ENCODE peak calls at places on chromosomes 11 and 22, in six cellular contexts. One of them, this sample, is unnamed.

GRCh38 chr11:12246169-12246568 is 131.2 kb upstream of the PARVA start:
- DNase-seq in RWPE2: no peak
- DNase-seq in esophagus squamous epithelium: no peak
- DNase-seq in AG10803: no peak
- DNase-seq in nephron progenitor cell: no peak
- DNase-seq in cardiac muscle cell: no peak
- DNase-seq in this sample: no peak

GRCh38 chr22:20312396-20313191 is 7.3 kb downstream of the DGCR6L start:
- DNase-seq in RWPE2: no peak
- DNase-seq in esophagus squamous epithelium: no peak
- DNase-seq in AG10803: no peak
- DNase-seq in nephron progenitor cell: no peak
- DNase-seq in cardiac muscle cell: no peak
- DNase-seq in this sample: peak; percentile 13

GRCh38 chr11:117315285-117316196 is 515 bp downstream of the BACE1 start:
- DNase-seq in RWPE2: no peak
- DNase-seq in esophagus squamous epithelium: no peak
- DNase-seq in AG10803: no peak
- DNase-seq in nephron progenitor cell: peak; percentile 78
- DNase-seq in cardiac muscle cell: no peak
- DNase-seq in this sample: peak; percentile 69

GRCh38 chr11:91926967-91927366 is 297.7 kb upstream of the FAT3 start:
- DNase-seq in RWPE2: no peak
- DNase-seq in esophagus squamous epithelium: no peak
- DNase-seq in AG10803: peak; percentile 41
- DNase-seq in nephron progenitor cell: no peak
- DNase-seq in cardiac muscle cell: peak; percentile 16
- DNase-seq in this sample: no peak

GRCh38 chr22:32340437-32340836 is 17.2 kb upstream of the RFPL3 start:
- DNase-seq in RWPE2: no peak
- DNase-seq in esophagus squamous epithelium: no peak
- DNase-seq in AG10803: no peak
- DNase-seq in nephron progenitor cell: no peak
- DNase-seq in cardiac muscle cell: no peak
- DNase-seq in this sample: no peak

GRCh38 chr11:19241260-19242183 is 777 bp upstream of the E2F8 start:
- DNase-seq in RWPE2: peak; percentile 75
- DNase-seq in esophagus squamous epithelium: no peak
- DNase-seq in AG10803: no peak
- DNase-seq in nephron progenitor cell: peak; percentile 72
- DNase-seq in cardiac muscle cell: no peak
- DNase-seq in this sample: no peak

GRCh38 chr22:19559956-19560355 is 35.7 kb upstream of the CLDN5 start:
- DNase-seq in RWPE2: no peak
- DNase-seq in esophagus squamous epithelium: no peak
- DNase-seq in AG10803: no peak
- DNase-seq in nephron progenitor cell: no peak
- DNase-seq in cardiac muscle cell: no peak
- DNase-seq in this sample: no peak

GRCh38 chr11:18720086-18720810 is 5.7 kb downstream of the IGSF22 start:
- DNase-seq in RWPE2: no peak
- DNase-seq in esophagus squamous epithelium: no peak
- DNase-seq in AG10803: peak; percentile 30
- DNase-seq in nephron progenitor cell: no peak
- DNase-seq in cardiac muscle cell: peak; percentile 13
- DNase-seq in this sample: no peak

GRCh38 chr11:73273246-73273890 is 1.2 kb downstream of the P2RY6 start:
- DNase-seq in RWPE2: peak; percentile 13
- DNase-seq in esophagus squamous epithelium: no peak
- DNase-seq in AG10803: no peak
- DNase-seq in nephron progenitor cell: no peak
- DNase-seq in cardiac muscle cell: no peak
- DNase-seq in this sample: no peak

GRCh38 chr11:76750067-76750466 is 33.1 kb upstream of the TSKU start:
- DNase-seq in RWPE2: no peak
- DNase-seq in esophagus squamous epithelium: no peak
- DNase-seq in AG10803: no peak
- DNase-seq in nephron progenitor cell: no peak
- DNase-seq in cardiac muscle cell: no peak
- DNase-seq in this sample: no peak

GRCh38 chr11:62611705-62612365 is 740 bp downstream of the EML3 start:
- DNase-seq in RWPE2: no peak
- DNase-seq in esophagus squamous epithelium: no peak
- DNase-seq in AG10803: peak; percentile 70
- DNase-seq in nephron progenitor cell: peak; percentile 44
- DNase-seq in cardiac muscle cell: peak; percentile 87
- DNase-seq in this sample: no peak

DNA sequence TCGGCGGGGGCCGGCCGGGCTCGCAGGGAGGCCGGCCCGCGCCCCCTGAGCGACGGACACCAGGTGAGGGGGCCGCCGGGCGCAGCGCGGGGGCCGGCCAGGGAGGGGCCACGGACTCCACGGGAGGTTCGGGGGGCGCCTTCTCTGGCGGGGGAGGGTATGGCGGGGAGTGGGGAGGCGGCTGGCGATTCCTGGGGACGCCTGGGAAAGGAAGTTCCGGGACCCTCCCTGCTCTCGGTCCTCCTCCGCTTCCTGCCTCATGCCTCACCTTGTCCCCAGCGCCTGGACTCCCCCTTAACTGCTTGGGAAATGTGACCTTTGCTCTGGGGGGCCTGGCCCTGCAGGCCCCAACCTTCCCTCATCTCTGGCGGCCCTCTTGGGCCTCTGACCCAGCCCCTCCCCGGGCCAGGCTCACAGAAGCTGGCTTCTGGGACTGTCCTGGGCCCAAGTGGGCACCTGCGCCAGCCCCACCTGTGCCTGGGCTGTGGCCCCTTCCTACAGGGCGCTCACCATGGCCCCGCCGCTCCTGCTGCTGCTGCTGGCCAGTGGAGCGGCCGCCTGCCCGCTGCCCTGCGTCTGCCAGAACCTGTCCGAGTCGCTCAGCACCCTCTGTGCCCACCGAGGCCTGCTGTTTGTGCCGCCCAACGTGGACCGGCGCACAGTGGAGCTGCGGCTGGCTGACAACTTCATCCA is 516 bp downstream of the LRFN4 start:
- DNase-seq in RWPE2: no peak
- DNase-seq in esophagus squamous epithelium: no peak
- DNase-seq in AG10803: no peak
- DNase-seq in nephron progenitor cell: no peak
- DNase-seq in cardiac muscle cell: no peak
- DNase-seq in this sample: no peak
- TF ChIP-seq CTCF in RWPE2: no peak
- TF ChIP-seq CTCF in esophagus squamous epithelium: no peak
- TF ChIP-seq CTCF in AG10803: no peak
- TF ChIP-seq CTCF in nephron progenitor cell: no peak
- TF ChIP-seq CTCF in cardiac muscle cell: no peak
- TF ChIP-seq CTCF in this sample: no peak

GRCh38 chr11:96567667-96568066 is 177.9 kb downstream of the JRKL start:
- DNase-seq in RWPE2: no peak
- DNase-seq in esophagus squamous epithelium: no peak
- DNase-seq in AG10803: no peak
- DNase-seq in nephron progenitor cell: no peak
- DNase-seq in cardiac muscle cell: peak; percentile 1
- DNase-seq in this sample: no peak

GRCh38 chr11:96567193-96567592 is 177.4 kb downstream of the JRKL start:
- DNase-seq in RWPE2: no peak
- DNase-seq in esophagus squamous epithelium: no peak
- DNase-seq in AG10803: no peak
- DNase-seq in nephron progenitor cell: no peak
- DNase-seq in cardiac muscle cell: peak; percentile 42
- DNase-seq in this sample: no peak
- TF ChIP-seq CTCF in RWPE2: no peak
- TF ChIP-seq CTCF in esophagus squamous epithelium: no peak
- TF ChIP-seq CTCF in AG10803: no peak
- TF ChIP-seq CTCF in nephron progenitor cell: no peak
- TF ChIP-seq CTCF in cardiac muscle cell: no peak
- TF ChIP-seq CTCF in this sample: no peak

GRCh38 chr22:49548356-49549202 is 279.1 kb downstream of the BRD1 start:
- DNase-seq in RWPE2: no peak
- DNase-seq in esophagus squamous epithelium: no peak
- DNase-seq in AG10803: no peak
- DNase-seq in nephron progenitor cell: no peak
- DNase-seq in cardiac muscle cell: no peak
- DNase-seq in this sample: no peak
- TF ChIP-seq CTCF in RWPE2: no peak
- TF ChIP-seq CTCF in esophagus squamous epithelium: no peak
- TF ChIP-seq CTCF in AG10803: no peak
- TF ChIP-seq CTCF in nephron progenitor cell: no peak
- TF ChIP-seq CTCF in cardiac muscle cell: no peak
- TF ChIP-seq CTCF in this sample: no peak

GRCh38 chr22:37862570-37863325 is 13.5 kb downstream of the EIF3L start:
- DNase-seq in RWPE2: no peak
- DNase-seq in esophagus squamous epithelium: no peak
- DNase-seq in AG10803: no peak
- DNase-seq in nephron progenitor cell: no peak
- DNase-seq in cardiac muscle cell: no peak
- DNase-seq in this sample: no peak
- TF ChIP-seq CTCF in RWPE2: no peak
- TF ChIP-seq CTCF in esophagus squamous epithelium: no peak
- TF ChIP-seq CTCF in AG10803: no peak
- TF ChIP-seq CTCF in nephron progenitor cell: no peak
- TF ChIP-seq CTCF in cardiac muscle cell: no peak
- TF ChIP-seq CTCF in this sample: no peak

DNA sequence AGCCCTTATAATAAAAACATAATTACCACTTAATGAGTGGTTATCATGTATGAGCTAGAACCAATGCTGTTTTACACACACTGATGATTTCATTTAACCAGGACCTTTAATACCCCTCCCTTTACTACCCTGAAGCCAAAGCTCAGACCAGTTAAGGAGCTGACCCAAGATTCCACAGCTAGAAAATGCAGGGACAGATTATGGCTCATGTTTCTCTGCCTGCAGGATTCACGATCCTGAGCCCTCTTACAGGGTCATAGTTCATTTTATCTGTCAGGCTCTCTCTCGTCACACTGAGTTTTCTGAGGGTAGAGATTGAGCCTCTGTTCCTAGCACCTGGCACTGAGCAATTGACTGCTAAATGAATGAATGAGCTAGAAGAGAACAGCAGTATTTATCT is 27.4 kb downstream of the TUB start:
- DNase-seq in RWPE2: no peak
- DNase-seq in esophagus squamous epithelium: no peak
- DNase-seq in AG10803: no peak
- DNase-seq in nephron progenitor cell: no peak
- DNase-seq in cardiac muscle cell: no peak
- DNase-seq in this sample: no peak
- TF ChIP-seq CTCF in RWPE2: no peak
- TF ChIP-seq CTCF in esophagus squamous epithelium: no peak
- TF ChIP-seq CTCF in AG10803: no peak
- TF ChIP-seq CTCF in nephron progenitor cell: no peak
- TF ChIP-seq CTCF in cardiac muscle cell: no peak
- TF ChIP-seq CTCF in this sample: no peak

GRCh38 chr11:64765841-64766682 is 6.3 kb upstream of the PYGM start:
- DNase-seq in RWPE2: no peak
- DNase-seq in esophagus squamous epithelium: no peak
- DNase-seq in AG10803: no peak
- DNase-seq in nephron progenitor cell: no peak
- DNase-seq in cardiac muscle cell: no peak
- DNase-seq in this sample: no peak

GRCh38 chr11:64764753-64765152 is 5.0 kb upstream of the PYGM start:
- DNase-seq in RWPE2: no peak
- DNase-seq in esophagus squamous epithelium: no peak
- DNase-seq in AG10803: no peak
- DNase-seq in nephron progenitor cell: no peak
- DNase-seq in cardiac muscle cell: no peak
- DNase-seq in this sample: no peak

GRCh38 chr11:64763804-64764611 is 4.2 kb upstream of the PYGM start:
- DNase-seq in RWPE2: no peak
- DNase-seq in esophagus squamous epithelium: no peak
- DNase-seq in AG10803: no peak
- DNase-seq in nephron progenitor cell: no peak
- DNase-seq in cardiac muscle cell: no peak
- DNase-seq in this sample: no peak

GRCh38 chr11:64766881-64767280 is 7.1 kb upstream of the PYGM start:
- DNase-seq in RWPE2: no peak
- DNase-seq in esophagus squamous epithelium: no peak
- DNase-seq in AG10803: no peak
- DNase-seq in nephron progenitor cell: no peak
- DNase-seq in cardiac muscle cell: no peak
- DNase-seq in this sample: no peak

DNA sequence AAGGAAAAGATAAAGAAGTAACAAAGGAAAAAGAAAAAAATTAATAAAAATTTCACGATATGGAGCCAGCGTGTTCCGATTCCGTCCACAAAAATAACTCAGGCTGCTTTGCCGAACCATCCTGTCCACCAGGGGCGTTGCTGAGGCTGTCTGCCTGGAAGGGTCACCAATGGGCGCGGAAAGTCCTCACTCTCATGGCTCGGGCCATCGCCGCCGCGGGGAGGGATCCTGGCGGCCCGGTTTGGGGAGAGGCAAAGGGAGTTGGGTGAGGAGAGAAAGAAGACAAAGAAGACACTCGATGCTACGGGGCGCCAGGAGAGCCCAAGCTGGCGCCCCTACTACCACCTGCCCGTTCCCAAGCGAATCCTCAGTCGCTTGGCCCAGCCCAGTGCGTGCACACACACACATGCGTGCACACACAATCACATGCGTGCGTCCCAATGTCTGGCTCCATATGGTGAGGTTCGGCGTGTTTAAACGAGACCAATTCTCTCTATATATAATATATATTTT is 5.6 kb upstream of the PYGM start:
- DNase-seq in RWPE2: no peak
- DNase-seq in esophagus squamous epithelium: no peak
- DNase-seq in AG10803: no peak
- DNase-seq in nephron progenitor cell: peak; percentile 33
- DNase-seq in cardiac muscle cell: no peak
- DNase-seq in this sample: no peak
- TF ChIP-seq CTCF in RWPE2: no peak
- TF ChIP-seq CTCF in esophagus squamous epithelium: no peak
- TF ChIP-seq CTCF in AG10803: peak; percentile 16
- TF ChIP-seq CTCF in nephron progenitor cell: peak; percentile 23
- TF ChIP-seq CTCF in cardiac muscle cell: no peak
- TF ChIP-seq CTCF in this sample: peak; percentile 8

This sample was measured in mesothelial cell of epicardium.